ENCODE peak calls at places on chromosomes 12 and 14, in six cellular contexts. I is psoas muscle, D is transverse colon, P is adipocyte, M is tibial artery, W is hepatocyte. T is an unnamed sample.

GRCh38 chr14:68729556-68729955 is 63.3 kb downstream of the ZFP36L1 start:
- DNase-seq in M (no peak), W (no peak), P (no peak), D (no peak), I (no peak), T (no peak)

GRCh38 chr12:6065131-6065871 is 59.2 kb downstream of the VWF start:
- DNase-seq in I (no peak), D (no peak), P (no peak), W (no peak), M (no peak), T (no peak)

GRCh38 chr14:73489481-73490175 is 1.1 kb upstream of the RIOX1 start:
- DNase-seq in W (no peak), P (peak; percentile 32), M (no peak), I (no peak), D (no peak), T (no peak)

GRCh38 chr14:55802986-55803431 is 223.0 kb downstream of the KTN1 start:
- DNase-seq in I (no peak), W (peak; percentile 52), M (no peak), P (no peak), D (no peak), T (no peak)

GRCh38 chr12:31369712-31370521 is 44.0 kb upstream of the SINHCAF start:
- DNase-seq in M (peak; percentile 66), P (peak; percentile 28), D (peak; percentile 32), W (peak; percentile 73), I (no peak), T (no peak)

GRCh38 chr12:52691076-52691764 is 11.0 kb upstream of the KRT1 start:
- DNase-seq in D (peak; percentile 27), W (peak; percentile 47), I (no peak), P (no peak), M (no peak), T (peak; percentile 53)

GRCh38 chr12:123089631-123090353 is 61.1 kb downstream of the PITPNM2 start:
- DNase-seq in M (no peak), I (no peak), D (no peak), W (peak; percentile 55), P (peak; percentile 77), T (no peak)

GRCh38 chr12:125079084-125079483 is 13.8 kb downstream of the AACS start:
- DNase-seq in I (peak; percentile 26), M (no peak), D (no peak), P (no peak), W (no peak), T (no peak)

GRCh38 chr12:43835656-43836454 is at the start of gene TMEM117:
- DNase-seq in M (peak; percentile 84), I (peak; percentile 89), P (peak; percentile 78), D (peak; percentile 72), W (peak; percentile 82), T (peak; percentile 62)

GRCh38 chr14:94114589-94115067 is 4.1 kb downstream of the IFI27 start:
- DNase-seq in M (peak; percentile 59), I (no peak), D (no peak), W (no peak), P (no peak), T (no peak)

GRCh38 chr12:67096533-67097318 is 172.4 kb upstream of the CAND1 start:
- DNase-seq in M (no peak), W (no peak), I (no peak), P (peak; percentile 64), D (no peak), T (no peak)

GRCh38 chr12:58364389-58365086 is 423.2 kb downstream of the ATP23 start:
- DNase-seq in M (no peak), I (no peak), P (peak; percentile 96), W (peak; percentile 67), D (no peak), T (no peak)

GRCh38 chr12:124764870-124765570 is 98.6 kb downstream of the SCARB1 start:
- DNase-seq in M (peak; percentile 81), W (peak; percentile 43), D (no peak), P (peak; percentile 98), I (no peak), T (no peak)

GRCh38 chr14:101369916-101370592 is 191.2 kb upstream of the DIO3 start:
- DNase-seq in M (no peak), P (no peak), I (no peak), D (no peak), W (no peak), T (no peak)

GRCh38 chr12:24036438-24037204 is 87.2 kb upstream of the SOX5 start:
- DNase-seq in D (no peak), I (no peak), M (no peak), W (no peak), P (no peak), T (no peak)

GRCh38 chr12:119808441-119808840 is 68.7 kb downstream of the CIT start:
- DNase-seq in P (no peak), D (no peak), I (no peak), M (no peak), W (no peak), T (no peak)

GRCh38 chr12:62784576-62784975 is 150.4 kb downstream of the PPM1H start:
- DNase-seq in P (no peak), I (no peak), W (no peak), M (no peak), D (no peak), T (no peak)

GRCh38 chr12:6336079-6336858 is 5.6 kb downstream of the TNFRSF1A start:
- DNase-seq in P (peak; percentile 99), D (peak; percentile 92), M (peak; percentile 97), I (peak; percentile 96), W (peak; percentile 97), T (no peak)

GRCh38 chr12:116039081-116039480 is 238.4 kb downstream of the MED13L start:
- DNase-seq in P (no peak), D (no peak), I (no peak), M (no peak), W (no peak), T (no peak)

GRCh38 chr14:103127861-103128598 is 4.8 kb downstream of the TNFAIP2 start:
- DNase-seq in D (no peak), I (peak; percentile 43), W (no peak), P (no peak), M (no peak), T (no peak)

GRCh38 chr14:35877276-35877675 is 51.1 kb downstream of the BRMS1L start:
- DNase-seq in I (no peak), M (no peak), W (peak; percentile 15), P (no peak), D (no peak), T (no peak)

GRCh38 chr14:44149597-44149996 is 357.5 kb downstream of the FSCB start:
- DNase-seq in W (peak; percentile 44), D (no peak), P (no peak), M (no peak), I (no peak), T (no peak)

DNA sequence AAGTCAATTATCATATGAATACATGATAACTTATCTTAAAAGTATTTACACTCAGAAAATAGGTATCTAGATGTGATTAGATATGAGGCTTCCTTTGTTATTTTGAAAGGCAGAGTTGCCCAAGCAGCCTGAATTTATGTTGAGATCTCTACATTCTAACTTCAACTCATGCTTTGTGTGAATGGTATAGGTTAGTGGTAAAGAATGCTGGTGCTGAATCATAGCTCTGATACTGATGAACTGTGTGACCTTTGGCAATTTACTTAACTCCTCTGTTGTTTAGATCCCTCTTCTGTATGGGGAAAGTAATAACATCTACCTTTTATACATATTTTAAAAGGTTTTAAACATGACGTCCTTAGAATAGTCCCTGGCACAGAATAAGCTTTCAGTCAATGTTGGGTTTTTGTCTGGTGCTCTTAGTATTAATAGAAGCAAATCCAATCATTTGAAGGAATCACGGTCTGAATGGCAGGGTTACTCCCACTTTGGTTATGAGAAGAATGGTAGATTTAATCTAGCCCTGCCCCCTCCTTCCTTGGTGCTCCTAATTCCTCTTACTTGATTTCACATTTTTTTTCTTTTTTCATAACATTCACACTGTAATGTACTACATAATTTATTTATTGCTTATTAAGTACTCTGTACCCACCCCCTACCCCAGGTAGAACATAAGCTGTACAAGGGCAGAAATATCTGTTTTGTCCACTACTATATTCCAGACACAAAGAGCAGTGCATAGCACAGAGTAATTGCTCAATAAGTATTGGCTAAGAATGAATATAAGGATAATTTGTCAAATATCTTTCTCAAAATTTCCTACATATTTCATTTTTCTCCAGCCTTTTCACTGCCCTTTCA is 203.3 kb upstream of the KRR1 start:
- DNase-seq in I (no peak), W (no peak), M (no peak), D (no peak), P (peak; percentile 22), T (no peak)
- H3K4me1 ChIP-seq in I (peaks cover 4% of the 10 kb centered on the region), W (peaks cover 14% of the 10 kb centered on the region), M (no peaks in the 10 kb centered on the region), D (no peaks in the 10 kb centered on the region), P (no peaks in the 10 kb centered on the region), T (no peaks in the 10 kb centered on the region)

GRCh38 chr14:97215263-97215969 is 418.2 kb downstream of the VRK1 start:
- DNase-seq in I (no peak), P (no peak), W (no peak), D (no peak), M (no peak), T (no peak)

GRCh38 chr14:97210202-97210601 is 413.0 kb downstream of the VRK1 start:
- DNase-seq in W (no peak), M (no peak), D (no peak), P (no peak), I (no peak), T (no peak)

GRCh38 chr14:97213720-97214119 is 416.5 kb downstream of the VRK1 start:
- DNase-seq in M (no peak), D (no peak), P (no peak), W (no peak), I (no peak), T (no peak)

GRCh38 chr14:97217094-97217885 is 420.1 kb downstream of the VRK1 start:
- DNase-seq in W (no peak), I (no peak), M (no peak), P (no peak), D (no peak), T (no peak)

GRCh38 chr14:97212399-97212798 is 415.2 kb downstream of the VRK1 start:
- DNase-seq in P (no peak), D (no peak), M (no peak), W (no peak), I (no peak), T (no peak)
- H3K4me3 ChIP-seq in P (no peak overlapping the region), D (no peak overlapping the region), M (no peak overlapping the region), W (no peak overlapping the region), I (no peak overlapping the region), T (no peak overlapping the region)

DNA sequence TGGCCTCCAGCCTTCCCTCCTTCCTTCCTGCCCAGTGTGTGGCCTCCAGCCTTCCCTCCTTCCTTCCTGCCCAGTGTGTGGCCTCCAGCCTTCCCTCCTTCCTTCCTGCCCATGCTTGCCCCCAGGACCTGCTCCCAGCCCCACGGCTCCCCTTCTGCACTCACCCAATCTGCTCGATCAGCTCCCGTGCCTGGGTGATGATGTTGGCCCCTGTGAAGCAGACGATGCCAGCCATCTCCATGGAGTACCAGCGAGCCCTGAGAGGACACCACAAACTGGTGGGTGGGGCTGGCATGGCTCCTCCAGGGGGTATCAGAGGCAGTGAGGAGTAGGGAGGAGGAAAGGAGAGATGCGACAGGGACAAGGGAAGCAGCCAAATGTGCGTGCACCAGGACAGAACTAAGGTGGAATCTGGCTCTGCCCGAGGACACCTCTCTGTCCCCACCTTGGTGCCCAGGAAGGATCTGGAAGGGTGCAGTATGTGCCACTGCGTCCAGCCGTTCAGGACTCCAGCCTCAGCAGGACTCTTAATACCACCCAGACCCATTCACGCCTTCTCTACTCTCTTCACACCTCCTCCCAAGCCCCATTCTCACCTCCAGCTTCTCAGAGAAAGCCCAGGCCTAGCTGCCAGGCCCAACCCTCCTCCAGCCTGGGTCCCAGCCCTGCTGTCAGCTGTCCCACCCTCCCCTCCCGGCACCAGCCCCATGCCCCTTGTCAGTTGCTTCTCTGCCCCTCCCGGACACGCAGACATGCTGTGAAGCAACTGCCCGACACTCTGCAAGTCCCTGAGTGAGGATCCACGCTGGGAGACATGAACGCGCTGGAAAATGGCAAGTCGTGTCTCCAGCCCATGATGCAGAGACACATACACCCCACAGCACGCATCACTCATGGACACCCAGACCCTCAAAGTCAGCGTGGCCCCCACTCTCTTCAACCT is 22.7 kb downstream of the POLE start:
- DNase-seq in P (no peak), I (no peak), D (no peak), W (no peak), M (peak; percentile 56), T (no peak)
- H3K36me3 ChIP-seq in P (peaks cover 75% of the 10 kb centered on the region), I (peaks cover 99% of the 10 kb centered on the region), D (no peaks in the 10 kb centered on the region), W (no peaks in the 10 kb centered on the region), M (peaks cover 98% of the 10 kb centered on the region), T (peaks cover 6% of the 10 kb centered on the region)

GRCh38 chr14:89386214-89386886 is 30.7 kb downstream of the FOXN3 start:
- DNase-seq in P (no peak), W (no peak), D (no peak), M (no peak), I (peak; percentile 80), T (no peak)
- H3K4me1 ChIP-seq in P (peaks cover 25% of the 10 kb centered on the region), W (peaks cover 3% of the 10 kb centered on the region), D (peaks cover 19% of the 10 kb centered on the region), M (peaks cover 8% of the 10 kb centered on the region), I (peaks cover 67% of the 10 kb centered on the region), T (no peaks in the 10 kb centered on the region)

T was measured in naive thymus-derived CD4-positive, alpha-beta T cell.